ENCODE peak calls at places on chromosomes 13 and 19, in five cellular contexts. J is kidney epithelial cell, D is GM20000, W is endodermal cell, I is AG09309. H is an unnamed sample.

GRCh38 chr13:99322297-99323103 is 15.3 kb upstream of the GPR183 start:
- DNase-seq in I (peak), W (no peak), D (peak), J (no peak), H (no peak)

GRCh38 chr19:3463039-3463958 is 17.0 kb downstream of the SMIM24 start:
- DNase-seq in I (no peak), W (peak), J (no peak), D (no peak), H (peak)

GRCh38 chr19:52307275-52307674 is 10.3 kb downstream of the ZNF480 start:
- DNase-seq in J (no peak), W (peak), D (no peak), I (no peak), H (no peak)

GRCh38 chr19:33309826-33310225 is 7.5 kb upstream of the CEBPA start:
- DNase-seq in D (no peak), J (no peak), I (no peak), W (no peak), H (no peak)

GRCh38 chr13:59269476-59269875 is 894.3 kb downstream of the DIAPH3 start:
- DNase-seq in W (no peak), D (no peak), I (no peak), J (peak), H (no peak)

GRCh38 chr19:41225238-41226052 is 6.4 kb downstream of the AXL start:
- DNase-seq in I (peak), W (no peak), J (peak), D (no peak), H (no peak)

GRCh38 chr19:45676851-45677263 is 8.8 kb downstream of the GIPR start:
- DNase-seq in D (peak), W (no peak), I (no peak), J (no peak), H (peak)

GRCh38 chr13:84962141-84962750 is 837.0 kb downstream of the SLITRK6 start:
- DNase-seq in W (no peak), J (no peak), D (no peak), I (no peak), H (no peak)

GRCh38 chr13:112861876-112862615 is 107.0 kb upstream of the MCF2L start:
- DNase-seq in D (no peak), J (no peak), W (peak), I (no peak), H (no peak)

GRCh38 chr13:110126391-110126961 is 180.5 kb downstream of the COL4A1 start:
- DNase-seq in W (peak), D (no peak), J (peak), I (peak), H (no peak)

GRCh38 chr13:65600702-65601101 is 1629.4 kb downstream of the PCDH9 start:
- DNase-seq in J (no peak), D (no peak), I (no peak), W (no peak), H (no peak)

GRCh38 chr13:114035583-114036501 is 62.0 kb upstream of the C13orf46 start:
- DNase-seq in I (no peak), J (no peak), W (no peak), D (no peak), H (no peak)

GRCh38 chr19:14114854-14115253 is 2.7 kb downstream of the PRKACA start:
- DNase-seq in W (peak), J (no peak), D (peak), I (no peak), H (peak)

GRCh38 chr13:47437411-47437810 is 540.6 kb upstream of the HTR2A start:
- DNase-seq in D (no peak), I (peak), J (no peak), W (no peak), H (no peak)

GRCh38 chr13:59176775-59177174 is 987.0 kb downstream of the DIAPH3 start:
- DNase-seq in I (no peak), W (peak), J (no peak), D (peak), H (no peak)

GRCh38 chr19:34733266-34733825 is 697 bp upstream of the ZNF181 start:
- DNase-seq in D (no peak), I (no peak), W (no peak), J (no peak), H (peak)

GRCh38 chr13:110981379-110981778 is 66.5 kb upstream of the ANKRD10 start:
- DNase-seq in J (no peak), W (no peak), D (no peak), I (no peak), H (no peak)

GRCh38 chr19:8641908-8642547 is 11.6 kb downstream of the NFILZ start:
- DNase-seq in J (no peak), W (no peak), D (peak), I (no peak), H (no peak)

GRCh38 chr19:53785196-53785889 is 38.8 kb downstream of the NLRP12 start:
- DNase-seq in W (no peak), D (no peak), I (no peak), J (no peak), H (no peak)

GRCh38 chr13:98105929-98106336 is 37.0 kb upstream of the FARP1 start:
- DNase-seq in W (no peak), I (no peak), D (no peak), J (no peak), H (no peak)

GRCh38 chr19:10105241-10106099 is 692 bp upstream of the PPAN start:
- DNase-seq in I (no peak), D (peak), W (no peak), J (no peak), H (peak)

GRCh38 chr19:33186835-33187540 is 7.1 kb upstream of the LRP3 start:
- DNase-seq in J (no peak), W (peak), D (no peak), I (no peak), H (no peak)

GRCh38 chr13:39038569-39038898 is 278 bp downstream of the NHLRC3 start:
- DNase-seq in I (no peak), J (no peak), D (peak), W (no peak), H (peak)

GRCh38 chr19:49514151-49514550 is 1.7 kb downstream of the FCGRT start:
- DNase-seq in I (no peak), W (peak), D (peak), J (no peak), H (no peak)

GRCh38 chr19:49114630-49115363 is 627 bp downstream of the LIN7B start:
- DNase-seq in D (no peak), W (peak), J (no peak), I (no peak), H (peak)

GRCh38 chr13:94704347-94705080 is 7.8 kb downstream of the SOX21 start:
- DNase-seq in J (no peak), W (peak), D (peak), I (no peak), H (peak)

GRCh38 chr19:17125728-17126677 is 50.4 kb downstream of the MYO9B start:
- DNase-seq in J (no peak), D (peak), W (no peak), I (no peak), H (peak)

GRCh38 chr19:55344444-55344843 is 4.8 kb downstream of the KMT5C start:
- DNase-seq in W (peak), I (no peak), D (no peak), J (no peak), H (no peak)

GRCh38 chr13:50829896-50830295 is 13.6 kb downstream of the DLEU7 start:
- DNase-seq in J (no peak), I (peak), D (no peak), W (no peak), H (no peak)

GRCh38 chr19:13207237-13208130 is 57.3 kb downstream of the IER2 start:
- DNase-seq in D (peak), W (peak), I (no peak), J (no peak), H (peak)

GRCh38 chr19:12930002-12930645 is 3.4 kb downstream of the FARSA start:
- DNase-seq in J (no peak), W (no peak), I (no peak), D (no peak), H (no peak)

GRCh38 chr19:54023191-54023590 is 31.8 kb downstream of the CACNG6 start:
- DNase-seq in J (no peak), D (no peak), I (no peak), W (no peak), H (no peak)

GRCh38 chr13:29493796-29494195 is 101.7 kb downstream of the SLC7A1 start:
- DNase-seq in W (no peak), D (no peak), J (no peak), I (no peak), H (no peak)
- TF ChIP-seq CTCF in W (no peak), D (no peak), J (no peak), I (no peak), H (no peak)

GRCh38 chr19:47848425-47848824 is 10.6 kb upstream of the TPRX2 start:
- DNase-seq in D (no peak), I (no peak), W (no peak), J (no peak), H (no peak)

GRCh38 chr19:47854459-47854858 is 4.6 kb upstream of the TPRX2 start:
- DNase-seq in W (no peak), D (no peak), I (no peak), J (no peak), H (no peak)

GRCh38 chr19:47853003-47853402 is 6.0 kb upstream of the TPRX2 start:
- DNase-seq in D (no peak), I (no peak), J (no peak), W (no peak), H (no peak)

GRCh38 chr19:47848871-47849473 is 10.1 kb upstream of the TPRX2 start:
- DNase-seq in J (no peak), I (no peak), W (peak), D (no peak), H (no peak)
- TF ChIP-seq CTCF in J (no peak), I (peak), W (peak), D (peak), H (peak)

GRCh38 chr19:58579473-58580142 is 6.5 kb upstream of the MZF1 start:
- DNase-seq in W (peak), J (no peak), I (no peak), D (no peak), H (no peak)

GRCh38 chr19:58584498-58585441 is 11.6 kb upstream of the MZF1 start:
- DNase-seq in D (no peak), J (no peak), W (peak), I (no peak), H (no peak)

GRCh38 chr19:58578430-58578925 is 5.3 kb upstream of the MZF1 start:
- DNase-seq in D (no peak), I (no peak), J (no peak), W (peak), H (no peak)

GRCh38 chr19:58582985-58583384 is 9.8 kb upstream of the MZF1 start:
- DNase-seq in J (no peak), W (peak), D (no peak), I (no peak), H (no peak)

DNA sequence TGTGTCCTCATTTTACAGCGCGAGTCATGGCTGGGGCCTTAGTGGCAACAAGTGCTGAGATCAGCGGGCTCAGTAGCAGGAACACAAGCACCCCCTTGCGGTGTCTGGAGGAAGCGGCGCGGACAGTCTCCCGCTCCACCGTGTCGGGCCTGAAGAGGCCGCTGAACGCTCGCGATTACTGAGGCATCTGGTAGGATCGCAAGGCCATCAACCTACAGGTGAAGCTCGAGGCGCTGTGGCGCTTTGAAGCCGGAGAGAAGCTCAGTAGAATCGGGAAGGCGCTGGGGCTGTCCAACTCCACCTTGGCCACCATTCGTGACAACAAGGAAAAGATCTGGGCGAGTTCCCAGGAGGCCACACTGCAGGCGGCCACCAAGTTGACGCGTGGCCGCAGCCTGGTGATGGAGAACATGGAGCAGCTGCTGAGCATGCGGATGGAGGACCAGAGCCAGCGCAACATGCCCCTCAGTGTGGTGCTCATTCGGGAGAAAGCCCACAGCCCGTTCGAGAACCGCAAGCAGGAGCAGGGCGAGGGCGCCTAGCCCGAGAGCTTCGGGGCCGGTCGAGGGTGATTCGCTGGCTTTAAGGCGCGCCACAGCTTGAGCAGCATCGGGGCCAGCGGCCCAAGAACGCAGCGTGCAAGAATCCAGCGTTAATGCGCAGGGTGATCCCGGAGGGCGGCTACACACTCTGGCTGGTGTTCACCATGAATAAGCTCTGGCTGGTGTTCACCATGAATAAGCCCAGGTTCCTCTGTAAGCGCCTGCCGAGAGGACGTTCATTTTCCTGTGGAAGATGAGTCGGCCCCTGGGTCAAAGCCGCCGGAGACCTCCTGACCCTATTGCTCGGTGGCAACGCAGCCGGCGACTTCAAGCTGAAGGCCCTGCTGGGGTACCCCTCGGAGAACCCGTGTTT is 8.3 kb upstream of the MZF1 start:
- DNase-seq in D (peak), I (peak), J (no peak), W (peak), H (peak)
- TF ChIP-seq CTCF in D (peak), I (peak), J (peak), W (peak), H (peak)

GRCh38 chr13:100604909-100605308 is 16.3 kb upstream of the GGACT start:
- DNase-seq in W (no peak), D (no peak), J (no peak), I (no peak), H (no peak)

GRCh38 chr13:100611678-100612492 is 23.3 kb upstream of the GGACT start:
- DNase-seq in W (no peak), I (no peak), J (no peak), D (no peak), H (peak)

GRCh38 chr13:100610399-100611347 is 22.1 kb upstream of the GGACT start:
- DNase-seq in D (peak), I (no peak), W (no peak), J (no peak), H (peak)

DNA sequence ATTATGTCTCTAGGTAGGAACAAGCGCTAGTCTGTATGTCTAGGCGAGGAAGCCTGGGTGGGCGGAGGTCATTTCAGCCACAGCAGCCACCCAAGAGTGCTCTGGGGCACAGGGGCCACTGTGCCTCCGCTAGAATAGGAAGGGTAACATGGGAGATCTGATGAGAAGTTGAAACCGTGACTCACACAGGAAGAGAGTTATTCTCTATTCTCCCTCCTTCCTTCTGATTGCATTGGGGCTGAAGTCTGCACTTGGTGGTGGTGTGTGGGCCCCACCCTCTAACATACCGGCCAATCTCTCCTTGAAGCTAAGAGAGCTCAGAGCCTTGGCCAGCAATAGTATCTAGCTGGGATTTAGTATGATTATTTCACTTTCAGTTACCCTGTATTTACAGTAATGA is 20.3 kb upstream of the GGACT start:
- DNase-seq in D (peak), I (no peak), J (no peak), W (no peak), H (no peak)
- TF ChIP-seq CTCF in D (no peak), I (no peak), J (no peak), W (no peak), H (no peak)

GRCh38 chr13:51849145-51850101 is 4.4 kb upstream of the TMEM272 start:
- DNase-seq in J (no peak), I (no peak), W (peak), D (peak), H (peak)
- TF ChIP-seq CTCF in J (peak), I (peak), W (peak), D (peak), H (peak)

GRCh38 chr19:1748115-1748702 is 5.1 kb upstream of the ONECUT3 start:
- DNase-seq in D (peak), I (no peak), J (no peak), W (no peak), H (peak)
- TF ChIP-seq CTCF in D (no peak), I (no peak), J (no peak), W (no peak), H (no peak)

H was measured in B cell.